ENCODE peak calls at places on chromosomes 6 and 20, in six cellular contexts. C is cardiac fibroblast, R is heart right ventricle, F is psoas muscle, D is astrocyte of the spinal cord, G is endodermal cell. O is an unnamed sample.

GRCh38 chr6:137105375-137105774 is 60.6 kb upstream of the IL20RA start:
- DNase-seq in C (no peak), R (no peak), F (no peak), D (no peak), G (no peak), O (no peak)

GRCh38 chr6:128271011-128271410 is 249.4 kb downstream of the PTPRK start:
- DNase-seq in C (no peak), R (no peak), F (no peak), D (no peak), G (no peak), O (no peak)

GRCh38 chr6:39075010-39075738 is 26.6 kb downstream of the GLP1R start:
- DNase-seq in C (no peak), R (no peak), F (no peak), D (no peak), G (peak), O (no peak)

GRCh38 chr6:150272264-150272975 is 96.4 kb upstream of the IYD start:
- DNase-seq in C (no peak), R (no peak), F (no peak), D (no peak), G (no peak), O (no peak)

GRCh38 chr20:16107172-16107870 is 465.9 kb downstream of the KIF16B start:
- DNase-seq in C (no peak), R (no peak), F (no peak), D (no peak), G (no peak), O (no peak)

GRCh38 chr6:135235716-135236115 is 54.6 kb downstream of the MYB start:
- DNase-seq in C (no peak), R (no peak), F (no peak), D (no peak), G (no peak), O (no peak)

GRCh38 chr6:82410151-82410621 is 46.6 kb downstream of the TPBG start:
- DNase-seq in C (peak), R (no peak), F (no peak), D (peak), G (no peak), O (no peak)

GRCh38 chr6:106997392-106998257 is 23.1 kb upstream of the CD24 start:
- DNase-seq in C (peak), R (no peak), F (no peak), D (peak), G (peak), O (peak)

GRCh38 chr6:39189915-39190544 is 39.2 kb downstream of the KCNK5 start:
- DNase-seq in C (no peak), R (no peak), F (peak), D (no peak), G (peak), O (no peak)

GRCh38 chr20:48668451-48668946 is 159.3 kb downstream of the PREX1 start:
- DNase-seq in C (peak), R (no peak), F (peak), D (peak), G (no peak), O (no peak)

GRCh38 chr20:13649548-13649947 is 10.8 kb upstream of the TASP1 start:
- DNase-seq in C (no peak), R (peak), F (peak), D (no peak), G (peak), O (peak)

GRCh38 chr6:3037578-3038365 is 30.5 kb upstream of the RIPK1 start:
- DNase-seq in C (no peak), R (peak), F (no peak), D (no peak), G (no peak), O (no peak)

GRCh38 chr6:34115396-34116314 is 30.2 kb downstream of the GRM4 start:
- DNase-seq in C (peak), R (peak), F (no peak), D (peak), G (peak), O (no peak)

GRCh38 chr6:48560408-48560807 is 449.4 kb upstream of the PTCHD4 start:
- DNase-seq in C (peak), R (no peak), F (no peak), D (peak), G (no peak), O (no peak)

GRCh38 chr6:155481215-155481614 is 25.6 kb upstream of the NOX3 start:
- DNase-seq in C (peak), R (no peak), F (no peak), D (peak), G (no peak), O (no peak)

GRCh38 chr6:20680697-20681165 is 146.5 kb downstream of the CDKAL1 start:
- DNase-seq in C (no peak), R (no peak), F (no peak), D (peak), G (no peak), O (no peak)

GRCh38 chr20:32535953-32536823 is 48.9 kb downstream of the NOL4L start:
- DNase-seq in C (no peak), R (no peak), F (peak), D (no peak), G (peak), O (no peak)

GRCh38 chr6:5529015-5529414 is 267.7 kb downstream of the FARS2 start:
- DNase-seq in C (peak), R (no peak), F (no peak), D (no peak), G (no peak), O (no peak)

GRCh38 chr6:7165002-7165735 is 57.4 kb downstream of the RREB1 start:
- DNase-seq in C (no peak), R (peak), F (no peak), D (peak), G (peak), O (no peak)

GRCh38 chr6:124967444-124967843 is 5.2 kb downstream of the RNF217 start:
- DNase-seq in C (peak), R (no peak), F (no peak), D (no peak), G (no peak), O (no peak)

GRCh38 chr20:62232764-62233645 is 5.3 kb upstream of the OSBPL2 start:
- DNase-seq in C (no peak), R (peak), F (no peak), D (no peak), G (no peak), O (no peak)

GRCh38 chr20:13486694-13487093 is 152.0 kb downstream of the TASP1 start:
- DNase-seq in C (peak), R (no peak), F (no peak), D (no peak), G (no peak), O (no peak)

GRCh38 chr6:53792016-53792415 is 2.8 kb upstream of the LRRC1 start:
- DNase-seq in C (peak), R (no peak), F (no peak), D (no peak), G (no peak), O (no peak)

GRCh38 chr20:24378651-24379050 is 90.8 kb upstream of the SYNDIG1 start:
- DNase-seq in C (no peak), R (no peak), F (no peak), D (no peak), G (no peak), O (no peak)

GRCh38 chr6:119158057-119158848 is 79.8 kb upstream of the FAM184A start:
- DNase-seq in C (peak), R (peak), F (peak), D (peak), G (no peak), O (no peak)

GRCh38 chr20:46077642-46078305 is 12.0 kb downstream of the NCOA5 start:
- DNase-seq in C (no peak), R (no peak), F (no peak), D (no peak), G (no peak), O (no peak)

GRCh38 chr20:56890011-56890410 is 260.9 kb downstream of the TFAP2C start:
- DNase-seq in C (no peak), R (no peak), F (no peak), D (no peak), G (peak), O (no peak)

DNA sequence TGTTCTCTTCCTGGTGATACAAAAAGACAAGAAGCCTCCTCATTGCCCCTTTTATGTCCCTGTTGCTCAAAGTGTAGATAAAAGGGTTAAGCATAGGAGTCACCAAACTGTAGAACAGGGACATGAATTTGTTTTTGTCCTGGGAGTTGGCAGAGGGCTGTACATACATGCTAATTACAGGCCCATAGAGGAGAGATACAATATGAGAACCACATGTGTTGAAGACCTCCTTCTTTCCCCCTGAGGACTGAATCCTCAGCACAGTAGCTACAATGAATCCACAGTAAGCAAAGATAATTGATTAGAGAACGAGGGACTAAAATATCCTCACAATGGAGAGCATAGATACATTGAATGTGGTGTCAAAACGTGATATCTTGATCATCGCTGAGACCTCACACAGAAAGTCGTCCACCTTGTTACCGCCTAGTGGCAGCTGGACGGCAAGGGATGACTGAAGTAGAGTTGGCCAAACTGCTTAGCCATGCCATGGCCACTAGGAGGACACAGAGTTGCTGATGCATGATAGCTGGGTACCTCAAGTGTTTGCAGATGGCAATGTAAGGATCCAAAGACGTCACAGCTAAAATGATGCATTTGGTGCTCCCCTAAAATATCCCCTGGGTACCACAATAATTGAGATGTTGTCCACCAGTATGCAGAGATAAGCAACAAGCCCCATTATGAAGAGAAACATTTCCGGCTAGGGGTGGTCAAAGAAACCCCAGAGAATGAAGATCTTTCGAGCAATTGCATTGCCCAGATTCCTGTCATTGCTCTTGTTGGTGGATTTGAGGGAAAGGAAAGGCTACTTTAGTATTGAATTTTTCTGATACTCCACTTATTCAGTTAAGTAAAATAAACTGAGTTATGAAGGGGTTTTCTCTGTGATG is 15.0 kb downstream of the OR2B3 start:
- DNase-seq in C (peak), R (no peak), F (no peak), D (peak), G (peak), O (peak)
- TF ChIP-seq CTCF in C (peak), R (no peak), F (no peak), D (peak), G (peak), O (peak)

GRCh38 chr20:36473164-36473563 is 68.2 kb upstream of the MYL9 start:
- DNase-seq in C (no peak), R (no peak), F (no peak), D (no peak), G (no peak), O (no peak)
- H3K4me3 ChIP-seq in C (no peak), R (no peak), F (no peak), D (no peak), G (no peak), O (no peak)

GRCh38 chr6:4449409-4449808 is 314.0 kb upstream of the ECI2 start:
- DNase-seq in C (no peak), R (no peak), F (no peak), D (no peak), G (no peak), O (no peak)
- TF ChIP-seq CTCF in C (no peak), R (no peak), F (no peak), D (no peak), G (no peak), O (no peak)

GRCh38 chr6:31170987-31171671 is 647 bp upstream of the POU5F1 start:
- DNase-seq in C (no peak), R (no peak), F (no peak), D (no peak), G (peak), O (no peak)
- H3K4me3 ChIP-seq in C (no peak), R (no peak), F (no peak), D (no peak), G (no peak), O (no peak)

DNA sequence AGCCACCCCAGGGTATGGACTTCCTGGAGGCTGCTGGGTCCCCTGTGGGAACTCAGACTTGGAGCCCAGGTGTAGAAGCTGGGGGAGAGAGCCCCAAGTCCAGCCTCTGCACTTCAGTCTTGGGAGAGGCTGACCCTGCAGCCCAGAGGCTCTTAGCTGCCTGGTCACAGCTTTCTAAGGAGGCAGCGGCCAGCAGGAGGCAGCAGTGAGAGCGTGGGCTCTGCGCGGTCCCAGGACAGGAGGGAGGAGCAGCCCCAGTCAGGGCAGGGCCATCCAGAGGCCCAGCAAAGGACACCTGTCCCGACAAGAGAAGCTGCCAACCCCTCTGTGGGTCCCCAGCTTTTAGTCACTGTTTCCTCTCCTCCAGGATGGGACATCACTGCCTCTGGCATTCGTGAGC is 9.4 kb downstream of the TREML2 start:
- DNase-seq in C (peak), R (no peak), F (no peak), D (no peak), G (peak), O (no peak)
- TF ChIP-seq CTCF in C (peak), R (peak), F (peak), D (peak), G (peak), O (peak)

GRCh38 chr6:101826678-101827077 is 433.2 kb downstream of the GRIK2 start:
- DNase-seq in C (no peak), R (no peak), F (no peak), D (no peak), G (no peak), O (no peak)

GRCh38 chr6:101832371-101832770 is 438.9 kb downstream of the GRIK2 start:
- DNase-seq in C (no peak), R (peak), F (no peak), D (no peak), G (no peak), O (no peak)

GRCh38 chr6:101824551-101825345 is 431.2 kb downstream of the GRIK2 start:
- DNase-seq in C (no peak), R (no peak), F (no peak), D (peak), G (no peak), O (no peak)

GRCh38 chr6:101826259-101826658 is 432.8 kb downstream of the GRIK2 start:
- DNase-seq in C (no peak), R (no peak), F (no peak), D (no peak), G (no peak), O (no peak)

DNA sequence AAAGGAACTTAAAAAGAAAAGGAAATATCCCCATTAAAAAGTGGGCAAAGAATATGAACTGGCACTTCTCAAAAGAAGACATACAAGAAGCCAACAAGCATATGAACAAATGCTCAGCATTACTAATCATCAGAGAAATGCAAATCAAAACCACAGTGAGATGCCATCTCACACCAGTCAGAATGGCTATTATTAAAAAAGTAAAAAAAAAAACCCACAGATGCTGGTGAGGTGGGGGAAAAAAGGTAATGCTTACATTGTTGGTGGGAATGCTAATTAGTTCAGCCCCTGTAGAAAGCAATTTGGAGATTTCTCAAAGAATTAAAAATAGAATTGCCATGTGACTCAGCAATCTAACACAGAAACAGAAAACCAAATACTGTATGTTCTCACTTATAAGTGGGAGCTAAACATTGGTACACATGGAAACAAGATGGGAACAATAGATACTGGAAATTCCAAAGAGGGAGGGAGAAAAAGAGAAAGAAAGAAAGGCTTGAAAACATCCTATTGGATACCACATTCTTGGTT is 437.1 kb downstream of the GRIK2 start:
- DNase-seq in C (peak), R (no peak), F (no peak), D (peak), G (no peak), O (no peak)
- H3K4me3 ChIP-seq in C (no peak), R (no peak), F (no peak), D (no peak), G (no peak), O (no peak)

GRCh38 chr6:108797951-108798671 is 50.1 kb upstream of the ARMC2 start:
- DNase-seq in C (no peak), R (no peak), F (no peak), D (no peak), G (no peak), O (no peak)
- TF ChIP-seq CTCF in C (no peak), R (no peak), F (no peak), D (no peak), G (no peak), O (no peak)

DNA sequence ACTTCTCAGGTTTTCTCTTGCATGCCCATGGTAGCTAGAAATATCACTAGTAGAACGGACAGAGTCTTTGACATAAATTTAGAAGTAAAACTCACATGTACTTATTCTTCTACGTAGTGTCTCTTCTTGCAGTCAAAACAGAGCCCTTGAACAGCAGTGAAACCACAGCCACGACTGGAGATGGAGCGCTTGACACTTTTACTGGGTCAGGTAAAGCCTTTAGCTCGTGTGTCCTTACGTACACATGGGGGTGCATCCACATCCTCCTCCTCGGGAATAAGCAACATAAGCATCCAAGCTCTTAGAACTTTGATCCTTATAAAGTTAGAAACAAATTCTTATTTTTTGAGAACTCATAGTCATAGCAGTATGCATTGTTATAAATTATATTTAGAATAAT is 215.3 kb downstream of the EYA4 start:
- DNase-seq in C (no peak), R (no peak), F (no peak), D (no peak), G (peak), O (no peak)
- H3K4me3 ChIP-seq in C (no peak), R (no peak), F (no peak), D (no peak), G (no peak), O (no peak)